ENCODE peak calls at places on chromosomes 16 and 17, in six cellular contexts. S is H1, T is H9, U is IMR-90, B is mesendoderm, I is mesenchymal stem cell. G is an unnamed sample.

GRCh38 chr17:62652251-62653001 is 25.0 kb downstream of the MRC2 start:
- DNase-seq in S (peak; percentile 72), T (no peak), U (peak; percentile 75), B (peak; percentile 88), I (peak; percentile 89), G (peak; percentile 35)

GRCh38 chr17:19911033-19911432 is 43.3 kb upstream of the ULK2 start:
- DNase-seq in S (no peak), T (no peak), U (no peak), B (peak; percentile 22), I (no peak), G (no peak)

GRCh38 chr16:53168744-53169143 is 114.0 kb downstream of the CHD9 start:
- DNase-seq in S (no peak), T (no peak), U (no peak), B (no peak), I (no peak), G (no peak)

GRCh38 chr17:50657627-50658026 is 22.9 kb downstream of the ABCC3 start:
- DNase-seq in S (no peak), T (no peak), U (no peak), B (no peak), I (no peak), G (no peak)

GRCh38 chr17:1030684-1031557 is 34.0 kb downstream of the TIMM22 start:
- DNase-seq in S (peak; percentile 63), T (no peak), U (no peak), B (no peak), I (no peak), G (no peak)

GRCh38 chr17:7307686-7308624 is 527 bp downstream of the EIF5A start:
- DNase-seq in S (peak; percentile 72), T (peak; percentile 68), U (peak; percentile 34), B (peak; percentile 56), I (peak; percentile 29), G (no peak)

GRCh38 chr16:65095090-65095728 is 26.7 kb downstream of the CDH11 start:
- DNase-seq in S (no peak), T (no peak), U (no peak), B (peak; percentile 80), I (no peak), G (no peak)

GRCh38 chr17:81518785-81519283 is 6.2 kb upstream of the ACTG1 start:
- DNase-seq in S (no peak), T (no peak), U (no peak), B (peak; percentile 61), I (no peak), G (no peak)

GRCh38 chr17:38703742-38704644 is 1.1 kb upstream of the MLLT6 start:
- DNase-seq in S (peak; percentile 94), T (peak; percentile 100), U (no peak), B (peak; percentile 99), I (peak; percentile 45), G (peak; percentile 43)

GRCh38 chr17:68197091-68197996 is 50.5 kb upstream of the AMZ2 start:
- DNase-seq in S (peak; percentile 75), T (peak; percentile 73), U (no peak), B (peak; percentile 57), I (no peak), G (no peak)

GRCh38 chr16:24149102-24149501 is 107.0 kb upstream of the CACNG3 start:
- DNase-seq in S (no peak), T (no peak), U (no peak), B (no peak), I (no peak), G (no peak)

GRCh38 chr17:50423553-50424159 is 2.4 kb upstream of the ACSF2 start:
- DNase-seq in S (no peak), T (no peak), U (peak; percentile 91), B (peak; percentile 58), I (peak; percentile 82), G (no peak)

GRCh38 chr17:17032131-17032692 is 10.0 kb upstream of the MPRIP start:
- DNase-seq in S (no peak), T (no peak), U (peak; percentile 89), B (no peak), I (peak; percentile 94), G (no peak)

GRCh38 chr16:88349903-88350900 is 32.6 kb upstream of the ZNF469 start:
- DNase-seq in S (no peak), T (no peak), U (no peak), B (no peak), I (no peak), G (no peak)

GRCh38 chr17:82867763-82868325 is 28.0 kb upstream of the ZNF750 start:
- DNase-seq in S (no peak), T (no peak), U (no peak), B (no peak), I (no peak), G (no peak)

GRCh38 chr17:9292563-9292941 is 271.2 kb downstream of the NTN1 start:
- DNase-seq in S (no peak), T (no peak), U (no peak), B (no peak), I (no peak), G (no peak)

GRCh38 chr17:9294661-9295210 is 273.4 kb downstream of the NTN1 start:
- DNase-seq in S (no peak), T (no peak), U (no peak), B (no peak), I (no peak), G (no peak)

GRCh38 chr17:9291912-9292562 is 270.7 kb downstream of the NTN1 start:
- DNase-seq in S (peak; percentile 66), T (peak; percentile 54), U (peak; percentile 25), B (peak; percentile 35), I (peak; percentile 66), G (no peak)

GRCh38 chr17:9287301-9287700 is 266.0 kb downstream of the NTN1 start:
- DNase-seq in S (no peak), T (no peak), U (no peak), B (no peak), I (no peak), G (no peak)

GRCh38 chr17:9290226-9290613 is 268.9 kb downstream of the NTN1 start:
- DNase-seq in S (no peak), T (no peak), U (no peak), B (no peak), I (no peak), G (no peak)
- H3K4me2 ChIP-seq in S (no peak overlapping the region), T (no peak overlapping the region), U (no peak overlapping the region), B (no peak overlapping the region), I (no peak overlapping the region), G (no peak overlapping the region)

DNA sequence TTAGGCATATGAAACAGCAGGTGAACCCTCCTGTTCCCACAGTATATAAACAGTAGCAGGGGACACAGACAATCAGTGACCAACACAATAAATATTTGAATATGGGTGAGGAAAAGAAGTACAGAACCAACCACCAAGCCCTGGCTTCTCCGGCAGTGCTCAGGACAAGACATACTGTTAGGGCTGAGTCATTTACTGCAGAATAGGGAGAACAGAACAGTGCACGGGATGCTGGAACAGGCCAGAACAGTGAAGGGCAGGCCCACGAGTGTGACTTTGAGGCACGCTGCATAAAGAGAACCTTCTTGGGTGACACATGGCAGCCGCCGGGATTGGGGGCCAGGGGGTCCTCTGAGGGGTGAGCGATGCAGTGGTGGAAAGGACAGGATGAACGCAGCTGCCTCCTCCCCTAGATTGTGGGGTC is 160.4 kb downstream of the CMIP start:
- DNase-seq in S (no peak), T (no peak), U (peak; percentile 75), B (no peak), I (peak; percentile 88), G (no peak)
- H4K8ac ChIP-seq in S (no peak overlapping the region), T (no peak overlapping the region), U (no peak overlapping the region), B (no peak overlapping the region), I (peak overlapping the region; percentile 7), G (no peak overlapping the region)

GRCh38 chr17:75367312-75367711 is 38.2 kb downstream of the GRB2 start:
- DNase-seq in S (no peak), T (no peak), U (peak; percentile 51), B (peak; percentile 56), I (peak; percentile 54), G (no peak)
- H3K4me2 ChIP-seq in S (no peak overlapping the region), T (no peak overlapping the region), U (no peak overlapping the region), B (no peak overlapping the region), I (no peak overlapping the region), G (no peak overlapping the region)

DNA sequence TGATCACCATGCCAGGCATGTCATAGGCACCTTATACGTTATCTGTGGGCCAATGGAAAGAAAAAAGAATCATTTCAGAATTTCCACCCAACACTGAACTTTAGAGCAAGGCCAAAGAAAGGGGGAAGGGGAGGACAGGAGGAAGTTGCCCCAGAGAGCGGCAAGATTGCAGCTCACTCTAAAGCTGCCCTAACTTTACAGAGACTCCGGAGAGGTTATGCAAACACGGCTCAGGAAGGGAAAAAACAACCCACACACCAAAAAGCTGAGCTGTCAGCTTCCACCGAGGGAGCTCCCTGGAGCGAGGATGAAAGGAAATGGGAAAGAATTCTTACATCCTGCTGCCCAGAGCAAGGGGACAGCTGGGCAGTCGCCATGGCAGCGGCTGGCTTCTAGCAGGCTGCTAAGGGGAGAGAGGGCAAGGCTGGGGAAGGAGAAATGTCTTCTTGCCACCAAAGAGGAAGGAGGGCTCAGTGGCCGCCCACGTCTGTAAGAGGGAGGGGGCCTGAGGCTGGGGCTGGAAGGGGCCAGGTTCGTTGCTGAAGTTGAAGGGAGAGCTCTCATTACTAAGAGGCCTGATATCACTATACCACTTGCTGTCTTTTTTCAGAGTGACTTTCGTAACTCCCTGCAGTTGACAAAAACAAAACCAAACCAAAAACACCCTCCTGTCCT is 18.2 kb downstream of the COTL1 start:
- DNase-seq in S (peak; percentile 79), T (peak; percentile 89), U (peak; percentile 85), B (peak; percentile 95), I (peak; percentile 92), G (peak; percentile 77)
- H4K8ac ChIP-seq in S (no peak overlapping the region), T (no peak overlapping the region), U (peak overlapping the region; percentile 30), B (no peak overlapping the region), I (peak overlapping the region; percentile 16), G (no peak overlapping the region)

DNA sequence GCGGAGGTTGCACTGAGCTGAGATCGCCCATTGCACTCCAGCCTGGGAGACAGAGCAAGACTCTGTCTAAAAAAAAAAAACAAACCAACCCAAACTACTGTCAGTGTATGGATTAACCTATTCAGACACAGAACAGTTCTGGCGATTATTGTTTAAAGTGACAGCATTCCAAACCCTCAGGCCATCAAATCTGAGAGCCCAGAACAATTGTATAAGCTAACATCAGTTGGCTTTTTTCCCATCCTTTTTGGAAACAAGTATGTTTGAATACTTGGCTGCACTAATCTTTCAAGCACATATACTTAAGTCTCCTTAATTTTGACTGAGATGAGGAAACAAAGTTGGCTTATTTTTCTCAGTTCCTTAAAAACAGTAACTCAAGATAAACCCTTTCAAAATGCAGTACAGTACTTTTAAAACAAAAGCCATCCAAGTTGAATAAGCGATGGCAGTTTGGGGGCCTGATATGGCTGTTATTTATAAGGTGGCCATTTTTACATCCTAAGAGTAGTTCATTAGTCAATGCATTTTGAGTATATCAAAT is 1.4 kb downstream of the ZSWIM7 start:
- DNase-seq in S (peak; percentile 4), T (no peak), U (no peak), B (no peak), I (no peak), G (no peak)
- H3K4me2 ChIP-seq in S (peak overlapping the region; percentile 50), T (no peak overlapping the region), U (no peak overlapping the region), B (no peak overlapping the region), I (no peak overlapping the region), G (no peak overlapping the region)

DNA sequence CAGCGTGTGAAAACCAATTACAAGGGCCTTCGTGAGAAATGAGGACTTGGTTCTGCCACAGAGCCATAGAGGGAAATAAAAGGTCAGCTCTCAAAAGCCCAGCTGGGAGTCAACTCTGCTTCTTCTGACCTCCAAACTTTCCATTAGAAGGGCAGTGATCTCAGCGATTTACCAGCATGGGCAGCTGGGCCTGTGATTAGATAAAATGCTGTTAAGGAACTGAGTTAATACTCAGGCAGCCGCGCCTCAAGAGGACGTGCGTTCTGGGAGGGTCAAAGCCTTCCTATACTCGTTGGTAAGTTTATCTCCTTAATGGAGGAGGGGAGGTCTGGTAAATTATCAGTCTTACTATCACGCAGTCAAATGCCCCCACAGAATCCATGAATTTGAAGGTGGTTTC is 480.2 kb upstream of the ERCC4 start:
- DNase-seq in S (no peak), T (no peak), U (no peak), B (peak; percentile 86), I (no peak), G (no peak)
- H4K8ac ChIP-seq in S (no peak overlapping the region), T (no peak overlapping the region), U (no peak overlapping the region), B (no peak overlapping the region), I (no peak overlapping the region), G (no peak overlapping the region)

GRCh38 chr17:9185688-9186289 is 164.5 kb downstream of the NTN1 start:
- DNase-seq in S (no peak), T (no peak), U (no peak), B (peak; percentile 18), I (no peak), G (no peak)
- H3K4me2 ChIP-seq in S (no peak overlapping the region), T (no peak overlapping the region), U (no peak overlapping the region), B (no peak overlapping the region), I (no peak overlapping the region), G (no peak overlapping the region)